ENCODE peak calls at places on chromosomes 11 and 22, in six cellular contexts. One of them, this sample, is unnamed.

GRCh38 chr22:30804626-30805025 is 110.0 kb downstream of the OSBP2 start:
- DNase-seq in lower leg skin: no peak
- DNase-seq in tibial nerve: no peak
- DNase-seq in PC-9: no peak
- DNase-seq in upper lobe of right lung: no peak
- DNase-seq in bronchial epithelial cell: no peak
- DNase-seq in this sample: no peak

GRCh38 chr11:69000831-69001245 is 12.2 kb downstream of the MRGPRF start:
- DNase-seq in upper lobe of right lung: no peak
- DNase-seq in PC-9: peak; percentile 43
- DNase-seq in lower leg skin: peak; percentile 90
- DNase-seq in tibial nerve: peak; percentile 58
- DNase-seq in bronchial epithelial cell: peak; percentile 54
- DNase-seq in this sample: no peak

GRCh38 chr11:73384871-73385692 is 8.9 kb downstream of the RELT start:
- DNase-seq in lower leg skin: no peak
- DNase-seq in upper lobe of right lung: peak; percentile 88
- DNase-seq in bronchial epithelial cell: no peak
- DNase-seq in PC-9: no peak
- DNase-seq in tibial nerve: no peak
- DNase-seq in this sample: no peak

GRCh38 chr22:46731246-46732040 is 6.6 kb downstream of the CERK start:
- DNase-seq in lower leg skin: no peak
- DNase-seq in upper lobe of right lung: no peak
- DNase-seq in PC-9: no peak
- DNase-seq in bronchial epithelial cell: peak; percentile 19
- DNase-seq in tibial nerve: no peak
- DNase-seq in this sample: no peak

GRCh38 chr11:36009469-36009868 is 65.6 kb downstream of the LDLRAD3 start:
- DNase-seq in bronchial epithelial cell: peak; percentile 84
- DNase-seq in tibial nerve: no peak
- DNase-seq in upper lobe of right lung: no peak
- DNase-seq in PC-9: peak; percentile 88
- DNase-seq in lower leg skin: no peak
- DNase-seq in this sample: no peak

GRCh38 chr22:24391836-24392217 is 35.6 kb upstream of the ADORA2A start:
- DNase-seq in PC-9: peak; percentile 76
- DNase-seq in tibial nerve: no peak
- DNase-seq in upper lobe of right lung: no peak
- DNase-seq in bronchial epithelial cell: peak; percentile 42
- DNase-seq in lower leg skin: no peak
- DNase-seq in this sample: no peak

GRCh38 chr11:47099213-47099917 is 77.3 kb downstream of the ARFGAP2 start:
- DNase-seq in upper lobe of right lung: no peak
- DNase-seq in lower leg skin: no peak
- DNase-seq in bronchial epithelial cell: no peak
- DNase-seq in PC-9: peak; percentile 76
- DNase-seq in tibial nerve: no peak
- DNase-seq in this sample: no peak

GRCh38 chr11:124536520-124536919 is 6.9 kb downstream of the OR8B12 start:
- DNase-seq in upper lobe of right lung: no peak
- DNase-seq in lower leg skin: peak; percentile 87
- DNase-seq in bronchial epithelial cell: peak; percentile 17
- DNase-seq in PC-9: peak; percentile 45
- DNase-seq in tibial nerve: no peak
- DNase-seq in this sample: no peak

GRCh38 chr11:89633125-89633695 is 76.9 kb upstream of the TRIM77 start:
- DNase-seq in tibial nerve: no peak
- DNase-seq in bronchial epithelial cell: no peak
- DNase-seq in lower leg skin: no peak
- DNase-seq in PC-9: no peak
- DNase-seq in upper lobe of right lung: no peak
- DNase-seq in this sample: no peak

GRCh38 chr22:24843048-24843447 is 37.0 kb downstream of the SGSM1 start:
- DNase-seq in tibial nerve: no peak
- DNase-seq in upper lobe of right lung: no peak
- DNase-seq in PC-9: no peak
- DNase-seq in bronchial epithelial cell: no peak
- DNase-seq in lower leg skin: no peak
- DNase-seq in this sample: no peak

GRCh38 chr11:116499396-116500001 is 273.3 kb downstream of the BUD13 start:
- DNase-seq in upper lobe of right lung: peak; percentile 86
- DNase-seq in lower leg skin: peak; percentile 87
- DNase-seq in PC-9: no peak
- DNase-seq in bronchial epithelial cell: peak; percentile 10
- DNase-seq in tibial nerve: peak; percentile 53
- DNase-seq in this sample: no peak

GRCh38 chr22:17569971-17570511 is 6.7 kb downstream of the SLC25A18 start:
- DNase-seq in bronchial epithelial cell: no peak
- DNase-seq in PC-9: no peak
- DNase-seq in tibial nerve: no peak
- DNase-seq in lower leg skin: no peak
- DNase-seq in upper lobe of right lung: no peak
- DNase-seq in this sample: no peak

GRCh38 chr11:3135491-3136440 is 29.3 kb downstream of the OSBPL5 start:
- DNase-seq in tibial nerve: no peak
- DNase-seq in bronchial epithelial cell: no peak
- DNase-seq in lower leg skin: peak; percentile 79
- DNase-seq in upper lobe of right lung: peak; percentile 60
- DNase-seq in PC-9: no peak
- DNase-seq in this sample: no peak

GRCh38 chr11:288328-289144 is at the start of gene PGGHG:
- DNase-seq in tibial nerve: peak; percentile 43
- DNase-seq in lower leg skin: peak; percentile 93
- DNase-seq in upper lobe of right lung: peak; percentile 91
- DNase-seq in PC-9: no peak
- DNase-seq in bronchial epithelial cell: no peak
- DNase-seq in this sample: peak; percentile 71

GRCh38 chr11:75654314-75654713 is 14.5 kb downstream of the MAP6 start:
- DNase-seq in PC-9: peak; percentile 46
- DNase-seq in tibial nerve: no peak
- DNase-seq in lower leg skin: no peak
- DNase-seq in upper lobe of right lung: no peak
- DNase-seq in bronchial epithelial cell: peak; percentile 91
- DNase-seq in this sample: no peak

GRCh38 chr11:74466916-74467885 is at the start of gene KCNE3:
- DNase-seq in bronchial epithelial cell: no peak
- DNase-seq in PC-9: no peak
- DNase-seq in tibial nerve: no peak
- DNase-seq in upper lobe of right lung: peak; percentile 81
- DNase-seq in lower leg skin: peak; percentile 88
- DNase-seq in this sample: no peak

GRCh38 chr11:87150936-87151335 is 113.2 kb downstream of the TMEM135 start:
- DNase-seq in PC-9: no peak
- DNase-seq in bronchial epithelial cell: peak; percentile 11
- DNase-seq in tibial nerve: no peak
- DNase-seq in upper lobe of right lung: no peak
- DNase-seq in lower leg skin: no peak
- DNase-seq in this sample: no peak

GRCh38 chr11:22407899-22408298 is 69.7 kb downstream of the SLC17A6 start:
- DNase-seq in tibial nerve: no peak
- DNase-seq in bronchial epithelial cell: no peak
- DNase-seq in PC-9: no peak
- DNase-seq in upper lobe of right lung: no peak
- DNase-seq in lower leg skin: no peak
- DNase-seq in this sample: no peak

GRCh38 chr11:12289667-12290476 is 87.5 kb upstream of the PARVA start:
- DNase-seq in tibial nerve: no peak
- DNase-seq in lower leg skin: peak; percentile 36
- DNase-seq in PC-9: no peak
- DNase-seq in upper lobe of right lung: no peak
- DNase-seq in bronchial epithelial cell: no peak
- DNase-seq in this sample: no peak

GRCh38 chr11:113022267-113022666 is 61.0 kb downstream of the NCAM1 start:
- DNase-seq in upper lobe of right lung: no peak
- DNase-seq in lower leg skin: no peak
- DNase-seq in bronchial epithelial cell: no peak
- DNase-seq in PC-9: no peak
- DNase-seq in tibial nerve: no peak
- DNase-seq in this sample: no peak

GRCh38 chr22:46135611-46136538 is 14.5 kb upstream of the PPARA start:
- DNase-seq in bronchial epithelial cell: no peak
- DNase-seq in lower leg skin: no peak
- DNase-seq in tibial nerve: no peak
- DNase-seq in upper lobe of right lung: no peak
- DNase-seq in PC-9: no peak
- DNase-seq in this sample: no peak

GRCh38 chr22:47124946-47125345 is 362.5 kb downstream of the TBC1D22A start:
- DNase-seq in tibial nerve: no peak
- DNase-seq in bronchial epithelial cell: no peak
- DNase-seq in lower leg skin: no peak
- DNase-seq in PC-9: no peak
- DNase-seq in upper lobe of right lung: peak; percentile 63
- DNase-seq in this sample: no peak

GRCh38 chr11:1092145-1092670 is 17.5 kb downstream of the MUC2 start:
- DNase-seq in lower leg skin: no peak
- DNase-seq in bronchial epithelial cell: no peak
- DNase-seq in PC-9: no peak
- DNase-seq in tibial nerve: no peak
- DNase-seq in upper lobe of right lung: no peak
- DNase-seq in this sample: no peak

GRCh38 chr22:37303821-37304274 is 21.5 kb downstream of the CYTH4 start:
- DNase-seq in lower leg skin: no peak
- DNase-seq in upper lobe of right lung: peak; percentile 83
- DNase-seq in PC-9: no peak
- DNase-seq in bronchial epithelial cell: peak; percentile 93
- DNase-seq in tibial nerve: no peak
- DNase-seq in this sample: no peak

GRCh38 chr22:39997939-39998726 is 3.4 kb downstream of the FAM83F start:
- DNase-seq in bronchial epithelial cell: peak; percentile 75
- DNase-seq in upper lobe of right lung: no peak
- DNase-seq in tibial nerve: no peak
- DNase-seq in lower leg skin: no peak
- DNase-seq in PC-9: peak; percentile 68
- DNase-seq in this sample: no peak

GRCh38 chr11:47348859-47349258 is 3.6 kb downstream of the MYBPC3 start:
- DNase-seq in upper lobe of right lung: no peak
- DNase-seq in tibial nerve: no peak
- DNase-seq in bronchial epithelial cell: no peak
- DNase-seq in PC-9: peak; percentile 41
- DNase-seq in lower leg skin: no peak
- DNase-seq in this sample: no peak

DNA sequence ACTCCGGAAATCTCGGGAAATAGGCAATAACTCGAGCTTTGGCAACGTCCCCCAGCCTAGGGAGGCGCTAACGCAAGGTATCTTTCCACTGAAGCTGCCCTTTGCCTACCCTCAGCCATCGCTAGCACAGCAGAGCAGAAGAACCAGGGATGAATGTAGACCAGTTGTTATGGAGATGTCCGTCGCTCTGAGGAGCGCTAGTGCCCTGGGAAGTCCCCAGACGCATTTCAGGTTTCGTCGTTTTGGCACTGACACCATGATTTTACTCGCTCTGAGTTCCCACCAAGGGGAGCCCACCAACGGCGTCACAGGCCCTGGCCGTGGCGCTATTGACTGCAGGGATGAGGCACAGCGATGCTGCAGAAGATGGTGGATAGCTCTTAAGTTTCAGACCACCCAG is 22.7 kb upstream of the BDNF start:
- DNase-seq in bronchial epithelial cell: no peak
- DNase-seq in tibial nerve: no peak
- DNase-seq in PC-9: no peak
- DNase-seq in lower leg skin: no peak
- DNase-seq in upper lobe of right lung: no peak
- DNase-seq in this sample: no peak
- TF ChIP-seq CTCF in bronchial epithelial cell: no peak
- TF ChIP-seq CTCF in tibial nerve: no peak
- TF ChIP-seq CTCF in PC-9: no peak
- TF ChIP-seq CTCF in lower leg skin: no peak
- TF ChIP-seq CTCF in upper lobe of right lung: no peak
- TF ChIP-seq CTCF in this sample: no peak

GRCh38 chr11:14539867-14540475 is 19.8 kb upstream of the PSMA1 start:
- DNase-seq in tibial nerve: no peak
- DNase-seq in bronchial epithelial cell: no peak
- DNase-seq in upper lobe of right lung: no peak
- DNase-seq in PC-9: no peak
- DNase-seq in lower leg skin: no peak
- DNase-seq in this sample: no peak
- TF ChIP-seq CTCF in tibial nerve: no peak
- TF ChIP-seq CTCF in bronchial epithelial cell: no peak
- TF ChIP-seq CTCF in upper lobe of right lung: no peak
- TF ChIP-seq CTCF in PC-9: no peak
- TF ChIP-seq CTCF in lower leg skin: no peak
- TF ChIP-seq CTCF in this sample: no peak

DNA sequence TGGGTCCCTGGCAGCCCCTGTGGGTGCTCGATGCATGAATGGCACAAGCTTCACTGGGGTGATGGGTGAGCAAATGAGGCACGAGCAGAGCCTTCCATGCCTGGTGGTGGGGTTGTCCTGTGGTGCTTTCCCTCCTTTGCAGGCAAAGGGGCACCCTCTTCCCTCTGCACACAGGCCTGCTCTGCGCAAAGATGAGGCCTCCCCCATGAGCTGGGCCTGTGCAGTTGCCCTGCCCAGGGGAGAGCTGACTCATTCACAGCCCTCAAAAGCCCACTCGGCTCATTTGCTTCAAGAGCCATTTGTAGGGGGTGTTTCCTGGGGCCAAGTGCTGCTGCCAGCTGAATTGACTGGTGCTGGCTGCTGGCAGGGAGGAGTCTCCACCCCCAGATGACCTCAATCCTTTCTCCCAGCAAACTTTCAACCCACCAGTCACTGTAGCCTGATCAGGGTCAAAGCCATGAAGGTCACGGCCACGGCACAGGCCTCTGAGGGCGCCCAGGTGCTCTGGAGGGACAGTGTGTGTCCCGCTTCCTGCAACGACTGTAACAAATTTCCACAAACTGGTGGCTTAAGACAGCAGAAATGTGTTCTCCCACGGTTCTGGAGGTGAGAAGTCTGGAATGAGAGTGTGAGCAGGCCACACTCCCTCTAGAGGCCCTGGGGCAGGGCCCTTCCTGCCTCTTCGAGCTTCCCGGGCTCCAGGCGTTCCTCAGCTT is 48.8 kb upstream of the ANO1 start:
- DNase-seq in bronchial epithelial cell: no peak
- DNase-seq in upper lobe of right lung: no peak
- DNase-seq in lower leg skin: peak; percentile 67
- DNase-seq in PC-9: no peak
- DNase-seq in tibial nerve: no peak
- DNase-seq in this sample: no peak
- TF ChIP-seq CTCF in bronchial epithelial cell: no peak
- TF ChIP-seq CTCF in upper lobe of right lung: no peak
- TF ChIP-seq CTCF in lower leg skin: no peak
- TF ChIP-seq CTCF in PC-9: no peak
- TF ChIP-seq CTCF in tibial nerve: no peak
- TF ChIP-seq CTCF in this sample: no peak

GRCh38 chr11:90908074-90908473 is 685.2 kb upstream of the CHORDC1 start:
- DNase-seq in PC-9: no peak
- DNase-seq in tibial nerve: no peak
- DNase-seq in upper lobe of right lung: no peak
- DNase-seq in lower leg skin: no peak
- DNase-seq in bronchial epithelial cell: peak; percentile 11
- DNase-seq in this sample: no peak
- TF ChIP-seq CTCF in PC-9: peak; percentile 48
- TF ChIP-seq CTCF in tibial nerve: no peak
- TF ChIP-seq CTCF in upper lobe of right lung: peak; percentile 12
- TF ChIP-seq CTCF in lower leg skin: no peak
- TF ChIP-seq CTCF in bronchial epithelial cell: no peak
- TF ChIP-seq CTCF in this sample: peak; percentile 18

GRCh38 chr22:44085743-44086741 is 61.9 kb downstream of the PARVB start:
- DNase-seq in bronchial epithelial cell: peak; percentile 77
- DNase-seq in tibial nerve: no peak
- DNase-seq in PC-9: peak; percentile 55
- DNase-seq in lower leg skin: no peak
- DNase-seq in upper lobe of right lung: peak; percentile 69
- DNase-seq in this sample: no peak
- TF ChIP-seq CTCF in bronchial epithelial cell: peak; percentile 70
- TF ChIP-seq CTCF in tibial nerve: no peak
- TF ChIP-seq CTCF in PC-9: peak; percentile 80
- TF ChIP-seq CTCF in lower leg skin: no peak
- TF ChIP-seq CTCF in upper lobe of right lung: peak; percentile 40
- TF ChIP-seq CTCF in this sample: peak; percentile 46

This sample was measured in D721Med.